ENCODE peak calls at places on chromosome 13, in five cellular contexts. M is CD8-positive, alpha-beta T cell; W is CD4-positive, CD25-positive, alpha-beta regulatory T cell; S is CD4-positive, alpha-beta memory T cell; Q is body of pancreas. A is an unnamed sample. For H3K4me1 and H3K27me3, the result is how much of the 10 kb centered on the place peaks cover.

GRCh38 chr13:61275740-61276139 is 139.9 kb downstream of the PCDH20 start:
- DNase-seq in Q (no peak), S (no peak), M (no peak), W (no peak), A (no peak)

GRCh38 chr13:94595006-94595942 is 678 bp downstream of the TGDS start:
- DNase-seq in Q (peak), S (peak), M (no peak), W (peak), A (peak)

GRCh38 chr13:54845351-54845965 is 1816.8 kb downstream of the OLFM4 start:
- DNase-seq in W (no peak), Q (no peak), S (no peak), M (no peak), A (no peak)

GRCh38 chr13:36369268-36370107 is 23.3 kb upstream of the SPART start:
- DNase-seq in W (no peak), Q (no peak), S (no peak), M (no peak), A (no peak)

GRCh38 chr13:41500501-41500900 is 43.2 kb downstream of the RGCC start:
- DNase-seq in S (no peak), Q (no peak), M (no peak), W (no peak), A (peak)

GRCh38 chr13:40231311-40231710 is 435.1 kb downstream of the FOXO1 start:
- DNase-seq in M (no peak), W (no peak), S (no peak), Q (no peak), A (no peak)

GRCh38 chr13:60654405-60654804 is 257.4 kb downstream of the TDRD3 start:
- DNase-seq in Q (peak), M (no peak), S (no peak), W (no peak), A (no peak)

GRCh38 chr13:68056816-68057710 is 826.9 kb upstream of the PCDH9 start:
- DNase-seq in S (no peak), M (no peak), Q (peak), W (no peak), A (peak)

GRCh38 chr13:43325636-43326035 is 302.2 kb downstream of the DNAJC15 start:
- DNase-seq in Q (no peak), M (no peak), S (no peak), W (no peak), A (no peak)

GRCh38 chr13:51323824-51324511 is 15.5 kb upstream of the SERPINE3 start:
- DNase-seq in Q (no peak), S (no peak), W (no peak), M (no peak), A (peak)

GRCh38 chr13:56347014-56347413 is 793.7 kb upstream of the PRR20A start:
- DNase-seq in M (no peak), W (no peak), S (no peak), Q (no peak), A (no peak)

GRCh38 chr13:71169125-71169524 is 697.9 kb downstream of the DACH1 start:
- DNase-seq in S (no peak), M (no peak), W (no peak), Q (no peak), A (no peak)

GRCh38 chr13:32045963-32046785 is 14.6 kb downstream of the FRY start:
- DNase-seq in Q (peak), S (no peak), W (no peak), M (no peak), A (peak)

GRCh38 chr13:31199849-31200635 is at the start of gene B3GLCT:
- DNase-seq in Q (peak), W (peak), S (peak), M (peak), A (peak)

GRCh38 chr13:82062772-82063171 is 1721.8 kb upstream of the SPRY2 start:
- DNase-seq in Q (no peak), W (no peak), M (no peak), S (no peak), A (no peak)

GRCh38 chr13:41835871-41836270 is 125.0 kb downstream of the VWA8 start:
- DNase-seq in S (no peak), M (no peak), W (no peak), Q (no peak), A (no peak)

GRCh38 chr13:68345963-68346362 is 1115.8 kb upstream of the PCDH9 start:
- DNase-seq in Q (no peak), S (no peak), W (no peak), M (no peak), A (no peak)

GRCh38 chr13:18961383-18962117 is 220.1 kb downstream of the TUBA3C start:
- DNase-seq in W (no peak), M (no peak), Q (no peak), S (no peak), A (no peak)

GRCh38 chr13:37141011-37141410 is 35.5 kb upstream of the CSNK1A1L start:
- DNase-seq in M (no peak), S (no peak), Q (no peak), W (no peak), A (no peak)

GRCh38 chr13:79258489-79258888 is 147.6 kb downstream of the RBM26 start:
- DNase-seq in W (no peak), Q (no peak), S (no peak), M (no peak), A (no peak)

GRCh38 chr13:79267560-79267959 is 138.5 kb downstream of the RBM26 start:
- DNase-seq in W (no peak), M (no peak), S (no peak), Q (no peak), A (no peak)

GRCh38 chr13:50678464-50679162 is 164.9 kb downstream of the DLEU7 start:
- DNase-seq in W (no peak), Q (no peak), M (no peak), S (no peak), A (peak)

GRCh38 chr13:72728290-72728605 is 525 bp downstream of the BORA start:
- DNase-seq in M (no peak), S (no peak), Q (no peak), W (no peak), A (no peak)

GRCh38 chr13:73034901-73035300 is 23.9 kb upstream of the KLF5 start:
- DNase-seq in M (no peak), Q (no peak), W (no peak), S (no peak), A (no peak)

GRCh38 chr13:86174632-86175031 is 375.4 kb upstream of the SLITRK6 start:
- DNase-seq in W (no peak), M (no peak), Q (no peak), S (no peak), A (no peak)

GRCh38 chr13:73060251-73061160 is 1.7 kb downstream of the KLF5 start:
- DNase-seq in Q (peak), W (no peak), M (no peak), S (no peak), A (peak)

GRCh38 chr13:40476175-40476958 is 190.1 kb downstream of the FOXO1 start:
- DNase-seq in M (no peak), Q (peak), S (no peak), W (no peak), A (no peak)

GRCh38 chr13:33348366-33348765 is 62.8 kb upstream of the STARD13 start:
- DNase-seq in W (no peak), M (no peak), S (no peak), Q (no peak), A (no peak)

GRCh38 chr13:36163303-36163702 is 32.1 kb upstream of the DCLK1 start:
- DNase-seq in S (no peak), Q (no peak), W (no peak), M (no peak), A (no peak)

DNA sequence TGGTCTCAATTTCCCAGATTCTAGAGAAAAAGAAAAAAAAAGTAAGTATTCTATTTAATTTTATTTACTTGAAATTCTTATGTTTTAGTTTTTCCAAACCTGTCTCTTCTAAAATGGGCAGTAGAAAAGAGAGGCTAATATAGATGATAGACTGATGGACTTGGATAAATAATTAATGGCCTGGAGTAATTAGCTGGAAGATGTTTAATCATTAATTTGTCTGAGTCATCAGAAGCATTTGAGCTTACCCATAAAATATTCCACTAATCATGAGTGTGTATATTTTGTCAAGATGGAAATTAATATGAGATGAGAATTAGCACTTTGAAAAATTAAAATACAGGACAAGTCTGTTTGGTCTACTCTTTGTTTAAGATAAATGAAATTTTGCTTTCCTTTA is 212.1 kb upstream of the MIR17HG start:
- DNase-seq in W (no peak), Q (no peak), S (no peak), M (no peak), A (no peak)
- H3K4me3 ChIP-seq in W (no peak), Q (no peak), S (no peak), M (no peak), A (no peak)

GRCh38 chr13:24097064-24097463 is 63.5 kb upstream of the SPATA13 start:
- DNase-seq in M (no peak), S (no peak), W (no peak), Q (peak), A (no peak)
- H3K4me1 ChIP-seq in M (under half), S (under half), W (under half), Q (under half), A (under half)

GRCh38 chr13:27791901-27792392 is 336 bp upstream of the GSX1 start:
- DNase-seq in M (no peak), W (no peak), Q (no peak), S (no peak), A (no peak)
- H3K27me3 ChIP-seq in M (under half), W (half or more), Q (half or more), S (half or more), A (half or more)

GRCh38 chr13:113495494-113496251 is 5.2 kb upstream of the DCUN1D2 start:
- DNase-seq in M (no peak), W (no peak), S (no peak), Q (no peak), A (no peak)
- H3K4me3 ChIP-seq in M (no peak), W (no peak), S (no peak), Q (no peak), A (no peak)